ENCODE peak calls at places on chromosomes 13 and 19, in six cellular contexts. I is right lobe of liver; P is mucosa of descending colon; A is body of pancreas; K is effector memory CD4-positive, alpha-beta T cell; X is breast epithelium. W is an unnamed sample. For H3K4me1, the result is how much of the 10 kb centered on the place peaks cover.

GRCh38 chr19:23439623-23440022 is 44.4 kb upstream of the ZNF91 start:
- DNase-seq in I (no peak), P (no peak), A (no peak), K (no peak), X (no peak), W (no peak)

GRCh38 chr19:16561382-16561781 is 10.8 kb downstream of the SLC35E1 start:
- DNase-seq in I (no peak), P (no peak), A (no peak), K (no peak), X (no peak), W (no peak)

GRCh38 chr13:26895081-26895807 is 134.7 kb upstream of the GPR12 start:
- DNase-seq in I (no peak), P (no peak), A (no peak), K (no peak), X (no peak), W (no peak)

GRCh38 chr19:29268721-29269483 is 56.0 kb upstream of the UQCRFS1 start:
- DNase-seq in I (no peak), P (no peak), A (no peak), K (no peak), X (no peak), W (no peak)

GRCh38 chr13:98475521-98475920 is 101.4 kb downstream of the STK24 start:
- DNase-seq in I (no peak), P (no peak), A (peak), K (no peak), X (no peak), W (no peak)

GRCh38 chr19:22595918-22596341 is 38.2 kb upstream of the ZNF492 start:
- DNase-seq in I (no peak), P (no peak), A (peak), K (no peak), X (peak), W (no peak)

GRCh38 chr13:51435002-51435578 is 17.7 kb downstream of the INTS6 start:
- DNase-seq in I (no peak), P (no peak), A (no peak), K (no peak), X (no peak), W (no peak)

GRCh38 chr19:55189424-55189823 is 9.3 kb upstream of the SYT5 start:
- DNase-seq in I (no peak), P (no peak), A (peak), K (no peak), X (peak), W (no peak)

GRCh38 chr19:24078688-24079087 is 8.3 kb upstream of the ZNF254 start:
- DNase-seq in I (no peak), P (no peak), A (no peak), K (no peak), X (no peak), W (no peak)

GRCh38 chr13:37059848-37060192 is 332 bp upstream of the SUPT20H start:
- DNase-seq in I (no peak), P (no peak), A (no peak), K (no peak), X (no peak), W (no peak)

GRCh38 chr13:82713681-82714405 is 1168.4 kb downstream of the SLITRK1 start:
- DNase-seq in I (no peak), P (no peak), A (no peak), K (no peak), X (no peak), W (no peak)

GRCh38 chr19:11453468-11454341 is 18.3 kb downstream of the PRKCSH start:
- DNase-seq in I (no peak), P (no peak), A (no peak), K (no peak), X (no peak), W (no peak)

GRCh38 chr13:35858665-35859064 is 272.5 kb downstream of the DCLK1 start:
- DNase-seq in I (no peak), P (no peak), A (no peak), K (no peak), X (no peak), W (no peak)

GRCh38 chr13:48994731-48995130 is 19.0 kb downstream of the FNDC3A start:
- DNase-seq in I (no peak), P (no peak), A (no peak), K (no peak), X (no peak), W (no peak)

GRCh38 chr19:39135701-39136100 is 10.1 kb downstream of the PAK4 start:
- DNase-seq in I (no peak), P (no peak), A (no peak), K (no peak), X (no peak), W (no peak)

GRCh38 chr19:47609885-47610545 is 1.1 kb downstream of the BICRA start:
- DNase-seq in I (peak), P (peak), A (peak), K (peak), X (peak), W (no peak)

GRCh38 chr19:35513231-35513974 is at the start of gene DMKN:
- DNase-seq in I (no peak), P (no peak), A (no peak), K (no peak), X (no peak), W (no peak)

GRCh38 chr19:34994643-34995471 is 5.3 kb upstream of the GRAMD1A start:
- DNase-seq in I (peak), P (peak), A (peak), K (no peak), X (no peak), W (no peak)

GRCh38 chr19:53103903-53104203 is 631 bp upstream of the ZNF160 start:
- DNase-seq in I (no peak), P (no peak), A (no peak), K (no peak), X (no peak), W (no peak)

GRCh38 chr19:3358919-3359849 is 7.2 kb upstream of the NFIC start:
- DNase-seq in I (peak), P (peak), A (peak), K (peak), X (no peak), W (no peak)

GRCh38 chr13:66835040-66835628 is 395.0 kb downstream of the PCDH9 start:
- DNase-seq in I (peak), P (peak), A (peak), K (no peak), X (no peak), W (no peak)

GRCh38 chr19:11425719-11426457 is 6.8 kb upstream of the RGL3 start:
- DNase-seq in I (no peak), P (no peak), A (no peak), K (no peak), X (no peak), W (no peak)

GRCh38 chr13:97600438-97601080 is 166.6 kb downstream of the RAP2A start:
- DNase-seq in I (no peak), P (no peak), A (no peak), K (no peak), X (no peak), W (no peak)

GRCh38 chr13:113064000-113064533 is 41.5 kb upstream of the F7 start:
- DNase-seq in I (no peak), P (peak), A (no peak), K (no peak), X (no peak), W (no peak)

GRCh38 chr19:8567522-8568172 is 9.6 kb downstream of the MYO1F start:
- DNase-seq in I (peak), P (no peak), A (peak), K (no peak), X (no peak), W (no peak)

GRCh38 chr19:17074628-17075034 is 621 bp downstream of the HAUS8 start:
- DNase-seq in I (no peak), P (no peak), A (no peak), K (no peak), X (no peak), W (no peak)

GRCh38 chr19:2478756-2479555 is 3.0 kb downstream of the GADD45B start:
- DNase-seq in I (peak), P (peak), A (peak), K (peak), X (peak), W (no peak)

GRCh38 chr13:42393573-42394360 is 121.8 kb downstream of the AKAP11 start:
- DNase-seq in I (no peak), P (no peak), A (no peak), K (no peak), X (no peak), W (no peak)
- H3K4me1 ChIP-seq in I (under half), P (under half), A (under half), K (under half), X (under half), W (under half)

GRCh38 chr13:114315074-114315785 is 927 bp downstream of the CHAMP1 start:
- DNase-seq in I (no peak), P (no peak), A (no peak), K (no peak), X (no peak), W (no peak)
- H3K4me1 ChIP-seq in I (under half), P (under half), A (half or more), K (under half), X (under half), W (under half)

DNA sequence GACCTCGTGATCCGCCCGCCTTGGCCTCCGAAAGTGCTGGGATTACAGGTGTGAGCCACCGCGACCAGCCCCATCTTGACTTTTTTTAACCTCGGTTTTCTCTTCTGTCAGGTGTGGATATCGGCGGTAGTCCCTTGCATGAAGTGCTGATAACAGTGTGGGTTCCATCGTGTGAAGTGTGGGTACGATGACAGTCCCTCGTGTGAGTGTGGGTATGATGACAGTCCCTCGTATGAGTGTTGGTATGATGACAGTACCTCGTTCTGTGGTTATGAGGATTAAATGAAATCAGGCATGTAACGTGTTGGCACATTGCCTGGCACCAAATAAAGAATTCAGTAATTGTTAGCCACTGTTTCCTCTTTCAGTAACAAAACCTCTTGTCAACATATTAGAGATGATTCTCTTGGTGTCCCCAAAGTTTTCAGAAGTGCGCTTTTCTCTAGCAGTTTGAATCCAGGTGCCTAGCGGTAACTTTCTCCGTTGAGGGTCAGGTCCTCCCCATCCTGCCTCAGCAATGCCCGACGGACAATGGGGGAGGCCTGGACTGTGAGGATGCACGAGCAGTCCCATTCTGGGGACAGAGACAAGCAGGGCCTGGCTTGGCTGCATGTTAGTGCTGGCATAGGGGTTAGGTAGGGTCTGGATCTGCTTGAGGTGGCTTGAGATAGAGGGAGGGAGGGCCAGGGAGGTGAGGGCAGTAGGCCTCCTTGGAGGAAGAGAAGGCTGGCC is 15.3 kb downstream of the GATAD2A start:
- DNase-seq in I (no peak), P (no peak), A (peak), K (no peak), X (no peak), W (no peak)
- H3K4me1 ChIP-seq in I (under half), P (under half), A (under half), K (under half), X (under half), W (under half)

GRCh38 chr19:5292843-5293606 is 47.6 kb downstream of the PTPRS start:
- DNase-seq in I (no peak), P (no peak), A (peak), K (no peak), X (peak), W (no peak)
- H3K4me1 ChIP-seq in I (under half), P (under half), A (half or more), K (under half), X (under half), W (under half)

GRCh38 chr13:99501135-99501951 is at the start of gene TM9SF2:
- DNase-seq in I (peak), P (peak), A (peak), K (peak), X (peak), W (peak)

GRCh38 chr13:99500839-99501134 is 485 bp upstream of the TM9SF2 start:
- DNase-seq in I (no peak), P (no peak), A (no peak), K (no peak), X (no peak), W (no peak)

GRCh38 chr13:99496322-99497142 is 4.7 kb upstream of the TM9SF2 start:
- DNase-seq in I (peak), P (peak), A (peak), K (peak), X (peak), W (peak)

GRCh38 chr13:99495478-99496321 is 5.6 kb upstream of the TM9SF2 start:
- DNase-seq in I (no peak), P (no peak), A (no peak), K (no peak), X (no peak), W (no peak)

GRCh38 chr13:99498304-99499161 is 2.7 kb upstream of the TM9SF2 start:
- DNase-seq in I (peak), P (peak), A (peak), K (peak), X (peak), W (peak)
- H3K4me1 ChIP-seq in I (under half), P (under half), A (under half), K (under half), X (under half), W (under half)

DNA sequence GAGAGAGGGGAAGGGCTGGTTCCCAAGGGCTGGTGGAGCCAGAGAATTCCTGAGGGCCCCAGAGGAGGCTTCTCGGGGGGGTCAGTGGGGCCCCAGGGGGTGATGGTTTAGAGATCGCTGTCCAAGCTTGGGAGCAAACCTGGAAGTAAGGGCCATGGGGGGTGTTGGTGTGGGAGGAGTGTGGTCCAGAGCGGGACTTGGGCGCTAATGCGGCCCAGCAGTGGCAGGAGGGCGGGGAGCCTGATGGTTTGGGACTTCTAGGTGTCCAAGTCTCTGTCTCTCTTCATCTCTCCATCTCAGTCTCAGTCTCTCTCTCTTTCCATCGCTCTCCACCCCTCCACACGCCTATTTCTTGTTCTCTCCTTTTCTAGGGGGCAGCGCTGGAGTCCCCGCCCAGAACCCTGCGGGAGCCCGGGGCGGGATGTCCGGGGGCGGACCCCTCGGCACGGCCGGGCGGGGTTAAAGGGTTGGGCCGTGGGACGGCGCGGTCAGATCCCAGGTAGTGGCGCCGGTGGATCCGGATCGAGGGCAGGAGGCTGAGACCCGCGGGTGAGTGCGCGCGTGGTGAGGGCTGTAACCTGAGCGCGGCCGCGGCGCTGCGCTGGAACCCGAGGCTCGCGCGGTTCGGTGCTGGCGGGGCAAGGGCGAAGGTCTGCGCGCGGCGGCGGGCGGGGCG is at the start of gene CYP4F22:
- DNase-seq in I (no peak), P (no peak), A (no peak), K (no peak), X (no peak), W (no peak)
- H3K4me1 ChIP-seq in I (under half), P (under half), A (under half), K (under half), X (under half), W (under half)

DNA sequence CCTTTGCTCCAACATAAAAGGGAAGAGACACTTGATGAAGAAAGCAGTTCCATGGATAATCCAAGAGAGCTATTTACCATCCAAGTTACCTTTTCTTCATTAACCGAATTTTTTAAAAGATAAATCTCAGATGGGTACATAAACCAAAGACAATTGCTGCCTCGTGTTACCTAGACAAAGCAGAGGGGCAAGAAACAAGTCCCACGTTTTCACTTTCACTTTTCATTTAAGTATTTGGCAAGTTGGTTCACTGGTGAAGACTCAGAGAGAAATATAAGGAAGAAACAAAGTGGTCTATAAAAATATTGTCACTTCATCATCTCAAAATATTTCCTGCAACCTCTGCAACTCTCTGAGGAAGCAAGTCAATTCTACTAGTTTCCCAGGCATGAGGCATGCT is 446.1 kb downstream of the FGF14 start:
- DNase-seq in I (no peak), P (no peak), A (no peak), K (no peak), X (no peak), W (no peak)
- H3K4me1 ChIP-seq in I (under half), P (under half), A (under half), K (under half), X (under half), W (under half)

GRCh38 chr19:13162749-13163608 is 12.8 kb downstream of the IER2 start:
- DNase-seq in I (peak), P (peak), A (peak), K (peak), X (peak), W (peak)
- H3K4me1 ChIP-seq in I (under half), P (under half), A (half or more), K (half or more), X (under half), W (half or more)

GRCh38 chr19:1275976-1276619 is 768 bp downstream of the FAM174C start:
- DNase-seq in I (no peak), P (no peak), A (no peak), K (no peak), X (no peak), W (no peak)
- H3K4me1 ChIP-seq in I (under half), P (half or more), A (half or more), K (under half), X (under half), W (half or more)